ENCODE peak calls at places on chromosomes 16 and 17, in four cellular contexts. W, L, N and F are unnamed samples.

GRCh38 chr16:12160249-12160648 is 183.7 kb downstream of the SNX29 start:
- DNase-seq in W (no peak), L (no peak), N (no peak), F (no peak)

GRCh38 chr16:31063495-31063842 is 10.6 kb downstream of the ZNF668 start:
- DNase-seq in W (no peak), L (no peak), N (peak; percentile 55), F (no peak)

GRCh38 chr17:45848405-45848804 is 3.7 kb downstream of the SPPL2C start:
- DNase-seq in W (no peak), L (no peak), N (no peak), F (no peak)

GRCh38 chr17:67574658-67575293 is 143.0 kb upstream of the NOL11 start:
- DNase-seq in W (no peak), L (no peak), N (no peak), F (no peak)

GRCh38 chr17:31394544-31394943 is 3.1 kb downstream of the RAB11FIP4 start:
- DNase-seq in W (peak; percentile 52), L (peak; percentile 65), N (peak; percentile 85), F (peak; percentile 41)

GRCh38 chr16:76946879-76947278 is 244.1 kb upstream of the MON1B start:
- DNase-seq in W (no peak), L (peak; percentile 5), N (no peak), F (peak; percentile 88)

GRCh38 chr17:31680126-31680525 is 178.9 kb downstream of the COPRS start:
- DNase-seq in W (no peak), L (no peak), N (peak; percentile 18), F (no peak)

GRCh38 chr17:79396696-79397095 is 214.2 kb downstream of the RBFOX3 start:
- DNase-seq in W (no peak), L (no peak), N (no peak), F (no peak)

GRCh38 chr16:6146874-6147425 is 1049.4 kb upstream of the EEF2KMT start:
- DNase-seq in W (no peak), L (no peak), N (peak; percentile 62), F (no peak)
- TF ChIP-seq CTCF in W (no peak), L (no peak), N (peak; percentile 92), F (no peak)

DNA sequence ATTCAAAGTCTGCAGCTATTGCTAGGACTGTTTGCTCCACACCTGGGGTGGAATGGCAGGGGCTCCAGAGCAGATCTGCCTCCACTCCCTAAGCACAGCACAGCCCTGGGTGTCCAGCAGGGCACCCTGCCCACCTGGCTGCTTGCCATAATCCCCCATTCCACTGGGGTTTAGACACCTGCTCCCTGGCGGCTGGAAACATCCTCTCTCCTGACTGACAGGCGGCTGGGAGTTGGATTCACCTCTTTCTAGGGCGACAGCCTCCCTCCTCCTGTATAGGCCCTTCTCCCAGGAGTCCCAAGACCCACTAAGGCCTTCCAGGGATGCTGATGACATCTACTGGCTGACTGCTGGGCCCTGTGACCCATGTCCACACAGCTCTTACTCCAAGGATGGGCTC is 18.0 kb downstream of the HDAC5 start:
- DNase-seq in W (no peak), L (no peak), N (no peak), F (no peak)
- TF ChIP-seq CTCF in W (no peak), L (no peak), N (peak; percentile 26), F (no peak)

DNA sequence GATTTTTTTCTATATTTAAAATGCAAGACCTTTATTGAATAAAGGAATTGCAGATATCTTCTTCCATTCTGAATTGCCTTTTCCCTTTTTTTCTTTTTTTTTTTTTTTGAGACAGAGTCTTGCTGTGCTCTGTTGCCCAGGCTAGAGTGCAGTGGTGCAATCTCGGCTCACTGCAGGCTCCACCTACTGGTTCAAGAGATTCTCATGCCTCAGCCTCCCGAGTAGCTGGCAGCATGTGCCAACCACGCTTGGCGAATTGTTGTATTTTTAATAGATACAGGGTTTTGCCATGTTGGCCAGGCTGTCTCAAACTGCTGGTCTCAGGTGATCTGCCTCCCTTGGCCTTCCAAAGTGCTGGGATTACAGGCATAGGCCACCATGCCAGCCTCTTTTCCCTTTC is 151.5 kb downstream of the CEP112 start:
- DNase-seq in W (no peak), L (no peak), N (peak; percentile 36), F (peak; percentile 10)
- TF ChIP-seq CTCF in W (no peak), L (no peak), N (peak; percentile 39), F (no peak)

DNA sequence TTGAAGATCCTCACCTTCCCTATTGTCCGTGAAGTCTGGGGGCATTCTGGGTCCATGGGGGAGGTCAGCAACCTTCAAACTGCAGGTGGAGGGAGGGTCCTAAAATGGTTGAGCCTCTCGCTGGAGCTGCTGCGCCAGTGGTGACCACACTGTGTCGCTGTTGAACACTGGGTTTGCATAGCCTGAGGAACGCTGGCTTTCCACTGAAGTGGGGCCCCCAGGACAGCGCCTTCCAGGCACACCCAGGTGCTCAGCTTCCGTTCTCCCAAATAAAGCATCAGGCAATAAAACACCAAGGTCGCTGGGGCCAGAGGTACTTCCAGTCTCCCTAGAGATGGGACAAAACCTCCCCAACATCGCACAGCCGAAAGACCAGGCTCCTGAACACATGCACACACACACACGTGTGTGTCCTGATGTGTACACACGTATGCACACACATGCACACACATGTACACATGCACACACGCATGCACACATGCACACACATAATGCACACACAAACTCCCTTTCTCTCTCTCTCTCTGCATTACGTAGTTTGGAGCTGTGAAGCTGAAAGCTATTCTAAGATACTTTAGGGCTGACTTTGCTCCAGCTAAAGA is 120.6 kb downstream of the IRF8 start:
- DNase-seq in W (no peak), L (no peak), N (peak; percentile 66), F (no peak)
- TF ChIP-seq CTCF in W (no peak), L (no peak), N (peak; percentile 78), F (peak; percentile 15)

DNA sequence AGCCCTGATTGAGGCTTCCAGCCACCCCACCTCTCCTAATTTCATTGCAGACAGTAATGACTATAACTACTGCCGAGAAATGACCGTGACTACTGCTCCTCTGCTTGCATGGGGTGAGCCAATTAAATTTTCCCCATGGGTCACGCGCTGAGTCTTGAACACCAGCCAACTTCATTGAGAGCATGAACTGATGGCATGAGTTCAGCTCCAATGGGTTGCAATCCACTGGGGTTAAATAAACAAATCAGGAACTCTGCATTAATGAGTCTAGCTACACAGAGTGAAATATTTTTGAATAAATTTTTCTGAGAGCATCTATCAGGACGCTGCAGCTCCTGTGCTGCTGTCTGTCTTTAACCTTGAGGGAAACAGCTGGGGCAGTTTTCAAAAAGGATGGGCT is 61.6 kb upstream of the CLEC3A start:
- DNase-seq in W (no peak), L (no peak), N (no peak), F (no peak)
- TF ChIP-seq CTCF in W (no peak), L (no peak), N (no peak), F (no peak)

GRCh38 chr17:66185842-66186241 is 6.1 kb downstream of the CEP112 start:
- DNase-seq in W (no peak), L (no peak), N (no peak), F (no peak)

GRCh38 chr17:66187718-66188117 is 4.2 kb downstream of the CEP112 start:
- DNase-seq in W (no peak), L (no peak), N (no peak), F (no peak)

GRCh38 chr17:66190738-66191606 is 961 bp downstream of the CEP112 start:
- DNase-seq in W (peak; percentile 11), L (no peak), N (no peak), F (peak; percentile 70)

GRCh38 chr17:66192378-66192687 is 400 bp upstream of the CEP112 start:
- DNase-seq in W (no peak), L (no peak), N (no peak), F (no peak)

GRCh38 chr17:66191607-66192377 is at the start of gene CEP112:
- DNase-seq in W (peak; percentile 76), L (peak; percentile 88), N (peak; percentile 97), F (peak; percentile 48)
- TF ChIP-seq CTCF in W (no peak), L (no peak), N (no peak), F (no peak)

DNA sequence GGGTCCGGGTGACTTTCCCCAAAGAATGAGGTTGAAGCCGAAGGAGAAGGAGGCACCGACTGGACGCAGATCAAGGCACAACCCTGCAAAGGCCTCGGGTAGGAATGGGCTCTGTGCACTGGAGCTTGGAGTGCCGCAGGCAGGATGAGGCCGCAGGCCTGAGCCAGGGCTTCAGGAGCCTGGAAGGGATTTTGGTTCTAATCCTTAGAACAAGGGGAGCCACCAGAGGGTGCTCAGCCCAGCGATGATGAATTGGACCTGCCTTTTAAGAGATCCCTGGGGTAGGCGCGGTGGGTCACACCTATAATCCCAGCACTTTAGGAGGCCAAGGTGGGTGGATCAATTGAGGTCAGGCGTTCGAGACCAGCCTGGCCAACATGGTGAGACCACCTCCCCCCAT is 8.1 kb downstream of the CIBAR2 start:
- DNase-seq in W (no peak), L (no peak), N (no peak), F (no peak)
- TF ChIP-seq CTCF in W (no peak), L (no peak), N (peak; percentile 39), F (no peak)

DNA sequence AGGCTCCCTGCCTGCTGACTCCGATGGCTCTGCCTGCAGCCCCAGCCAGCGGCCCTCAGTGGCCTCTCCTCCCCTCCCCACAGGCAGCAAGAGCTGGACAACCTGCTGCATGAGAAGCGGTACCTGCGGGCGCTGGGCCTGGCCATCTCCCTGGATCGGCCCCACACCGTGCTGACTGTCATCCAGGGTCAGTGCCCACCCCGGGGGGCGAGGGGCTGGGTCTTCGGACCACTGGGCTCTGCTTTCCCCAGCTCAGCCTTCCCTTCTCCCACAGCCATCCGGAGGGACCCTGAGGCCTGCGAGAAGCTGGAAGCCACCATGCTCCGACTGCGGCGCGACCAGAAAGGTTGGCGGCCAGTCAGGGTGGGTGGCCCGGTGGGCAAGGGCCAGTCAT is 3.4 kb downstream of the NOXO1 start:
- DNase-seq in W (no peak), L (no peak), N (no peak), F (no peak)
- TF ChIP-seq CTCF in W (no peak), L (no peak), N (no peak), F (no peak)